ENCODE peak calls at places on chromosome 2, in eight cellular contexts. J is NCI-H1436, G is GM06990, H is SHP77, L is transverse colon, I is COR-L47, P is substantia nigra, M is HEK293T. K is an unnamed sample.

GRCh38 chr2:55809875-55810620 is 113.5 kb downstream of the EFEMP1 start:
- DNase-seq in M (no peak), I (no peak), H (no peak), J (no peak), P (no peak), L (no peak), G (no peak), K (no peak)

GRCh38 chr2:30301551-30301950 is 70.2 kb downstream of the LBH start:
- DNase-seq in P (no peak), G (no peak), H (no peak), J (no peak), M (no peak), I (no peak), L (no peak), K (no peak)

GRCh38 chr2:96819101-96819875 is 3.2 kb downstream of the CNNM3 start:
- DNase-seq in J (no peak), H (no peak), I (peak; percentile 18), M (no peak), L (peak; percentile 81), P (no peak), G (no peak), K (no peak)

GRCh38 chr2:74429487-74430451 is 8.2 kb downstream of the WDR54 start:
- DNase-seq in M (no peak), G (no peak), J (no peak), P (no peak), I (no peak), L (peak; percentile 65), H (no peak), K (no peak)

GRCh38 chr2:95264626-95265025 is 9.6 kb upstream of the PROM2 start:
- DNase-seq in L (no peak), I (no peak), J (no peak), G (no peak), P (no peak), H (no peak), M (no peak), K (no peak)

GRCh38 chr2:85772019-85772745 is 18.4 kb downstream of the ATOH8 start:
- DNase-seq in I (peak; percentile 99), G (no peak), P (peak; percentile 83), L (peak; percentile 91), M (peak; percentile 52), J (peak; percentile 25), H (peak; percentile 95), K (peak; percentile 79)

GRCh38 chr2:126227250-126227649 is 428.7 kb upstream of the GYPC start:
- DNase-seq in L (no peak), G (no peak), I (no peak), P (no peak), M (no peak), J (no peak), H (no peak), K (no peak)

GRCh38 chr2:46780801-46781445 is 134.7 kb downstream of the MCFD2 start:
- DNase-seq in I (no peak), J (no peak), G (no peak), H (no peak), P (no peak), L (peak; percentile 33), M (peak; percentile 46), K (peak; percentile 73)

GRCh38 chr2:207530160-207531023 is 630 bp downstream of the CREB1 start:
- DNase-seq in M (peak; percentile 49), I (peak; percentile 23), H (peak; percentile 30), G (peak; percentile 67), L (peak; percentile 58), P (no peak), J (peak; percentile 8), K (peak; percentile 39)

GRCh38 chr2:120661551-120661950 is 74.1 kb upstream of the GLI2 start:
- DNase-seq in M (no peak), J (no peak), I (peak; percentile 95), P (no peak), H (peak; percentile 88), G (no peak), L (no peak), K (no peak)

GRCh38 chr2:41020318-41020717 is 568.4 kb upstream of the SLC8A1 start:
- DNase-seq in J (no peak), G (no peak), P (no peak), L (no peak), M (no peak), I (no peak), H (no peak), K (no peak)

GRCh38 chr2:7133521-7133920 is 216.3 kb downstream of the RNF144A start:
- DNase-seq in J (no peak), M (no peak), H (peak; percentile 13), G (no peak), I (no peak), L (no peak), P (no peak), K (peak; percentile 67)

GRCh38 chr2:229445501-229446294 is 174.6 kb upstream of the PID1 start:
- DNase-seq in I (no peak), G (no peak), L (no peak), P (no peak), J (no peak), H (no peak), M (no peak), K (no peak)

GRCh38 chr2:124804014-124804940 is 779.2 kb downstream of the CNTNAP5 start:
- DNase-seq in H (peak; percentile 44), G (no peak), P (no peak), I (peak; percentile 31), M (peak; percentile 40), L (peak; percentile 43), J (peak; percentile 15), K (peak; percentile 55)

GRCh38 chr2:163565192-163565591 is 170.6 kb downstream of the FIGN start:
- DNase-seq in M (no peak), L (no peak), J (no peak), P (no peak), H (no peak), I (no peak), G (no peak), K (no peak)

GRCh38 chr2:14632133-14632936 is at the start of gene LRATD1:
- DNase-seq in L (peak; percentile 95), P (peak; percentile 31), H (peak; percentile 98), G (no peak), I (peak; percentile 90), M (peak; percentile 71), J (no peak), K (peak; percentile 97)

GRCh38 chr2:138997849-138998517 is 217.8 kb upstream of the NXPH2 start:
- DNase-seq in L (no peak), G (no peak), I (no peak), J (no peak), M (no peak), H (no peak), P (no peak), K (no peak)

GRCh38 chr2:224252601-224253000 is 149.3 kb downstream of the FAM124B start:
- DNase-seq in J (no peak), G (no peak), I (no peak), P (no peak), L (no peak), M (no peak), H (no peak), K (no peak)

GRCh38 chr2:129492528-129492927 is 486.9 kb upstream of the RAB6C start:
- DNase-seq in H (no peak), M (no peak), J (no peak), L (no peak), G (no peak), I (no peak), P (no peak), K (no peak)

GRCh38 chr2:75022516-75022915 is 64.1 kb downstream of the POLE4 start:
- DNase-seq in M (no peak), J (no peak), I (no peak), L (no peak), H (no peak), G (no peak), P (no peak), K (no peak)

GRCh38 chr2:232882505-232883115 is 12.5 kb downstream of the SNORC start:
- DNase-seq in I (no peak), M (no peak), H (no peak), L (no peak), G (no peak), P (no peak), J (no peak), K (no peak)